ENCODE peak calls at places on chromosomes 11 and 22, in seven cellular contexts. One of them, this sample, is unnamed.

GRCh38 chr11:86558219-86558618 is 114.2 kb downstream of the ME3 start:
- DNase-seq in cardiac muscle cell: peak
- DNase-seq in heart left ventricle: no peak
- DNase-seq in GM20000: no peak
- DNase-seq in type B pancreatic cell: no peak
- DNase-seq in RWPE1: no peak
- DNase-seq in breast epithelium: no peak
- DNase-seq in this sample: no peak

GRCh38 chr11:120272303-120272702 is 32.4 kb downstream of the POU2F3 start:
- DNase-seq in cardiac muscle cell: peak
- DNase-seq in heart left ventricle: no peak
- DNase-seq in GM20000: no peak
- DNase-seq in type B pancreatic cell: no peak
- DNase-seq in RWPE1: peak
- DNase-seq in breast epithelium: no peak
- DNase-seq in this sample: no peak

GRCh38 chr11:64334764-64335741 is 5.0 kb upstream of the CCDC88B start:
- DNase-seq in cardiac muscle cell: peak
- DNase-seq in heart left ventricle: no peak
- DNase-seq in GM20000: peak
- DNase-seq in type B pancreatic cell: peak
- DNase-seq in RWPE1: peak
- DNase-seq in breast epithelium: no peak
- DNase-seq in this sample: peak

GRCh38 chr11:58905716-58906547 is 33.4 kb upstream of the GLYATL1 start:
- DNase-seq in cardiac muscle cell: peak
- DNase-seq in heart left ventricle: peak
- DNase-seq in GM20000: no peak
- DNase-seq in type B pancreatic cell: peak
- DNase-seq in RWPE1: peak
- DNase-seq in breast epithelium: no peak
- DNase-seq in this sample: no peak

GRCh38 chr11:60959445-60959844 is 7.5 kb upstream of the SLC15A3 start:
- DNase-seq in cardiac muscle cell: peak
- DNase-seq in heart left ventricle: no peak
- DNase-seq in GM20000: no peak
- DNase-seq in type B pancreatic cell: no peak
- DNase-seq in RWPE1: no peak
- DNase-seq in breast epithelium: no peak
- DNase-seq in this sample: no peak

GRCh38 chr11:58640386-58641023 is 18.0 kb downstream of the CNTF start:
- DNase-seq in cardiac muscle cell: no peak
- DNase-seq in heart left ventricle: no peak
- DNase-seq in GM20000: no peak
- DNase-seq in type B pancreatic cell: no peak
- DNase-seq in RWPE1: no peak
- DNase-seq in breast epithelium: no peak
- DNase-seq in this sample: no peak

GRCh38 chr11:83070044-83070877 is 1.4 kb downstream of the RAB30 start:
- DNase-seq in cardiac muscle cell: peak
- DNase-seq in heart left ventricle: no peak
- DNase-seq in GM20000: no peak
- DNase-seq in type B pancreatic cell: no peak
- DNase-seq in RWPE1: peak
- DNase-seq in breast epithelium: no peak
- DNase-seq in this sample: no peak

GRCh38 chr11:12242071-12242672 is 131.8 kb downstream of the MICAL2 start:
- DNase-seq in cardiac muscle cell: no peak
- DNase-seq in heart left ventricle: no peak
- DNase-seq in GM20000: no peak
- DNase-seq in type B pancreatic cell: no peak
- DNase-seq in RWPE1: no peak
- DNase-seq in breast epithelium: no peak
- DNase-seq in this sample: no peak

GRCh38 chr11:64186205-64187165 is 514 bp downstream of the STIP1 start:
- DNase-seq in cardiac muscle cell: no peak
- DNase-seq in heart left ventricle: no peak
- DNase-seq in GM20000: no peak
- DNase-seq in type B pancreatic cell: no peak
- DNase-seq in RWPE1: no peak
- DNase-seq in breast epithelium: no peak
- DNase-seq in this sample: no peak

GRCh38 chr22:41367680-41368542 is 13.8 kb upstream of the TEF start:
- DNase-seq in cardiac muscle cell: peak
- DNase-seq in heart left ventricle: peak
- DNase-seq in GM20000: no peak
- DNase-seq in type B pancreatic cell: no peak
- DNase-seq in RWPE1: no peak
- DNase-seq in breast epithelium: no peak
- DNase-seq in this sample: no peak

GRCh38 chr11:16191212-16191851 is 165.0 kb downstream of the SOX6 start:
- DNase-seq in cardiac muscle cell: no peak
- DNase-seq in heart left ventricle: no peak
- DNase-seq in GM20000: peak
- DNase-seq in type B pancreatic cell: no peak
- DNase-seq in RWPE1: peak
- DNase-seq in breast epithelium: no peak
- DNase-seq in this sample: no peak
- TF ChIP-seq CTCF in cardiac muscle cell: no peak
- TF ChIP-seq CTCF in heart left ventricle: peak
- TF ChIP-seq CTCF in GM20000: peak
- TF ChIP-seq CTCF in type B pancreatic cell: no peak
- TF ChIP-seq CTCF in RWPE1: no peak
- TF ChIP-seq CTCF in breast epithelium: no peak
- TF ChIP-seq CTCF in this sample: peak

DNA sequence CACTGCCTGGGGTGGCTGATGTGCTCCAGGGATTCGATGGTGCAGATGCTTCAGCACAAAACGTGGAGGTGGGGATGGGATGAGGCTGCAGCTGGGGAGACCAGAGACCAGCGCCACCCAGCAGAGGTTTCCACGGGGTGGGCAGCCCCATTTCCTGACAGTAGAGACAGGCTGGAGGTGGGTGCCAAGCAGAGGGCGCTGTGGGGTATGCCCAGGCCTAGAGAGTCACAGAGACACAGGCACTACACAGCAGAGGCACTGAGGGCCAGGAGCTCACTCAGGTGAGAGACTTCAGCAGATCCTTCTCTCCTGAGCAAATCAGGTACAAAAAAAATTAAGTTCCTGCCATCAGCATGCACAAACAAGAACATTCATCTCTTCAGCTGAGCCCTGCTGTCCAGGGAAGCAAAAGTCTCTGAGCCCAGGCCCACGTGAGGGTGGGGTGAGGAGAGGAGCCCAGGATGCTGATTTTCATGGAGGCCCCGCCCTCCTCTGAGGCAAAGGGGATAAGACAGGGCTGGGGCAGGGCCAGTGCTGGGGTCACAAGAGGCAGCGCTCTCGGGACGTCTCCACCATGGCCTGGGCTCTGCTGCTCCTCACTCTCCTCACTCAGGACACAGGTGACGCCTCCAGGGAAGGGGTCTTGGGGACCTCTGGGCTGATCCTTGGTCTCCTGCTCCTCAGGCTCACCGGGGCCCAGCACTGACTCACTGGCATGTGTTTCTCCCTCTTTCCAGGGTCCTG is 53.1 kb downstream of the GGTLC2 start:
- DNase-seq in cardiac muscle cell: no peak
- DNase-seq in heart left ventricle: no peak
- DNase-seq in GM20000: no peak
- DNase-seq in type B pancreatic cell: no peak
- DNase-seq in RWPE1: no peak
- DNase-seq in breast epithelium: no peak
- DNase-seq in this sample: no peak
- TF ChIP-seq CTCF in cardiac muscle cell: no peak
- TF ChIP-seq CTCF in heart left ventricle: no peak
- TF ChIP-seq CTCF in GM20000: no peak
- TF ChIP-seq CTCF in type B pancreatic cell: no peak
- TF ChIP-seq CTCF in RWPE1: no peak
- TF ChIP-seq CTCF in breast epithelium: no peak
- TF ChIP-seq CTCF in this sample: no peak

GRCh38 chr11:77113382-77114088 is 10.9 kb downstream of the OMP start:
- DNase-seq in cardiac muscle cell: peak
- DNase-seq in heart left ventricle: no peak
- DNase-seq in GM20000: peak
- DNase-seq in type B pancreatic cell: no peak
- DNase-seq in RWPE1: peak
- DNase-seq in breast epithelium: no peak
- DNase-seq in this sample: no peak
- TF ChIP-seq CTCF in cardiac muscle cell: peak
- TF ChIP-seq CTCF in heart left ventricle: peak
- TF ChIP-seq CTCF in GM20000: peak
- TF ChIP-seq CTCF in type B pancreatic cell: peak
- TF ChIP-seq CTCF in RWPE1: peak
- TF ChIP-seq CTCF in breast epithelium: no peak
- TF ChIP-seq CTCF in this sample: no peak

DNA sequence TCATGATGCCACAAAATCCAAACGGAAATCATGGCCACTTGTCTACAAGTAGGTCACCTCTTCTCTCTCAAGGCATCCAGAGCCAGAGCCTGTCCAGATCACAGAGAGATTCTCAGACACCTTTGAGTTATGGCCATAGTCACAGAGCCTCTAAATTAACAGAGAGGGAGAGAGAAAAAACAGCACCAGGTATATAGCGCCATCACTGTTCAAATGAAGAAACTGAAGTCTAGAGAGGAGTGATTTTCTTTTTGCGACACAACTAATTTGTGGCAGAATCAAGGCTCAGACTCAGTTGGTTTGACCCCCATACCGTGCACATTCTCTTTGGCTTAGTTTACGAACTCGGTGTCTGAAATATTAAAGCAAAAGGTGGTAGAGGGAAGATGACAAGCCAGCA is 512.9 kb downstream of the NTM start:
- DNase-seq in cardiac muscle cell: no peak
- DNase-seq in heart left ventricle: no peak
- DNase-seq in GM20000: no peak
- DNase-seq in type B pancreatic cell: no peak
- DNase-seq in RWPE1: no peak
- DNase-seq in breast epithelium: no peak
- DNase-seq in this sample: no peak
- TF ChIP-seq CTCF in cardiac muscle cell: no peak
- TF ChIP-seq CTCF in heart left ventricle: no peak
- TF ChIP-seq CTCF in GM20000: no peak
- TF ChIP-seq CTCF in type B pancreatic cell: no peak
- TF ChIP-seq CTCF in RWPE1: no peak
- TF ChIP-seq CTCF in breast epithelium: no peak
- TF ChIP-seq CTCF in this sample: no peak

This sample was measured in gastrocnemius medialis.